ENCODE peak calls at places on chromosomes 1 and 21, in six cellular contexts. One of them, this sample, is unnamed.

GRCh38 chr1:110087812-110088738 is 17.6 kb upstream of the ALX3 start:
- DNase-seq in spleen: peak; percentile 66
- DNase-seq in hepatocyte: peak; percentile 76
- DNase-seq in tibial artery: no peak
- DNase-seq in HCT116: peak; percentile 31
- DNase-seq in mesendoderm: peak; percentile 71
- DNase-seq in this sample: no peak

GRCh38 chr1:55927934-55928333 is 651.4 kb downstream of the PLPP3 start:
- DNase-seq in hepatocyte: no peak
- DNase-seq in mesendoderm: no peak
- DNase-seq in tibial artery: no peak
- DNase-seq in spleen: no peak
- DNase-seq in HCT116: no peak
- DNase-seq in this sample: no peak

GRCh38 chr1:65717815-65718454 is 74.8 kb upstream of the PDE4B start:
- DNase-seq in mesendoderm: peak; percentile 73
- DNase-seq in tibial artery: no peak
- DNase-seq in hepatocyte: no peak
- DNase-seq in HCT116: peak; percentile 24
- DNase-seq in spleen: no peak
- DNase-seq in this sample: no peak

GRCh38 chr1:229114315-229114714 is 156.6 kb upstream of the RAB4A start:
- DNase-seq in hepatocyte: peak; percentile 52
- DNase-seq in tibial artery: no peak
- DNase-seq in HCT116: no peak
- DNase-seq in mesendoderm: no peak
- DNase-seq in spleen: no peak
- DNase-seq in this sample: no peak

GRCh38 chr1:163737261-163737660 is 415.5 kb downstream of the NUF2 start:
- DNase-seq in mesendoderm: peak; percentile 17
- DNase-seq in HCT116: no peak
- DNase-seq in spleen: no peak
- DNase-seq in tibial artery: no peak
- DNase-seq in hepatocyte: no peak
- DNase-seq in this sample: no peak

GRCh38 chr1:193285626-193286025 is 99.2 kb upstream of the B3GALT2 start:
- DNase-seq in hepatocyte: no peak
- DNase-seq in tibial artery: no peak
- DNase-seq in HCT116: no peak
- DNase-seq in spleen: no peak
- DNase-seq in mesendoderm: no peak
- DNase-seq in this sample: no peak

GRCh38 chr1:238832106-238832505 is 554.3 kb upstream of the CHRM3 start:
- DNase-seq in hepatocyte: no peak
- DNase-seq in spleen: no peak
- DNase-seq in tibial artery: no peak
- DNase-seq in mesendoderm: peak; percentile 40
- DNase-seq in HCT116: no peak
- DNase-seq in this sample: no peak

GRCh38 chr21:42010507-42011493 is 640 bp upstream of the ZBTB21 start:
- DNase-seq in mesendoderm: peak; percentile 46
- DNase-seq in hepatocyte: peak; percentile 58
- DNase-seq in tibial artery: no peak
- DNase-seq in spleen: peak; percentile 95
- DNase-seq in HCT116: no peak
- DNase-seq in this sample: peak; percentile 88

GRCh38 chr1:198935371-198935921 is 296.6 kb downstream of the PTPRC start:
- DNase-seq in HCT116: peak; percentile 98
- DNase-seq in hepatocyte: peak; percentile 96
- DNase-seq in tibial artery: no peak
- DNase-seq in spleen: peak; percentile 81
- DNase-seq in mesendoderm: peak; percentile 2
- DNase-seq in this sample: peak; percentile 79

GRCh38 chr1:46451948-46452930 is 37.4 kb upstream of the DMBX1 start:
- DNase-seq in mesendoderm: no peak
- DNase-seq in hepatocyte: no peak
- DNase-seq in spleen: no peak
- DNase-seq in tibial artery: no peak
- DNase-seq in HCT116: no peak
- DNase-seq in this sample: no peak

GRCh38 chr21:17089121-17089520 is 423.7 kb upstream of the CXADR start:
- DNase-seq in HCT116: no peak
- DNase-seq in tibial artery: no peak
- DNase-seq in mesendoderm: no peak
- DNase-seq in spleen: no peak
- DNase-seq in hepatocyte: peak; percentile 28
- DNase-seq in this sample: no peak

GRCh38 chr1:211344335-211344664 is 17.7 kb downstream of the TRAF5 start:
- DNase-seq in spleen: no peak
- DNase-seq in tibial artery: no peak
- DNase-seq in hepatocyte: peak; percentile 68
- DNase-seq in mesendoderm: no peak
- DNase-seq in HCT116: no peak
- DNase-seq in this sample: no peak

GRCh38 chr1:198601936-198602889 is 36.6 kb upstream of the PTPRC start:
- DNase-seq in spleen: no peak
- DNase-seq in tibial artery: no peak
- DNase-seq in hepatocyte: no peak
- DNase-seq in mesendoderm: no peak
- DNase-seq in HCT116: no peak
- DNase-seq in this sample: no peak

GRCh38 chr1:202589190-202589680 is 121.0 kb downstream of the SYT2 start:
- DNase-seq in HCT116: peak; percentile 92
- DNase-seq in tibial artery: peak; percentile 95
- DNase-seq in hepatocyte: peak; percentile 88
- DNase-seq in spleen: no peak
- DNase-seq in mesendoderm: peak; percentile 100
- DNase-seq in this sample: no peak

GRCh38 chr1:8987881-8988617 is 38.2 kb downstream of the SLC2A7 start:
- DNase-seq in HCT116: no peak
- DNase-seq in tibial artery: peak; percentile 72
- DNase-seq in mesendoderm: peak; percentile 57
- DNase-seq in hepatocyte: peak; percentile 54
- DNase-seq in spleen: peak; percentile 90
- DNase-seq in this sample: peak; percentile 74

GRCh38 chr1:27336756-27337155 is 5.1 kb upstream of the SYTL1 start:
- DNase-seq in tibial artery: no peak
- DNase-seq in hepatocyte: no peak
- DNase-seq in spleen: no peak
- DNase-seq in mesendoderm: no peak
- DNase-seq in HCT116: no peak
- DNase-seq in this sample: no peak

GRCh38 chr21:45010096-45010495 is 64.3 kb upstream of the ADARB1 start:
- DNase-seq in hepatocyte: no peak
- DNase-seq in spleen: peak; percentile 2
- DNase-seq in tibial artery: peak; percentile 27
- DNase-seq in HCT116: no peak
- DNase-seq in mesendoderm: peak; percentile 94
- DNase-seq in this sample: no peak

GRCh38 chr21:43884012-43884860 is 19.2 kb downstream of the AGPAT3 start:
- DNase-seq in hepatocyte: peak; percentile 91
- DNase-seq in spleen: peak; percentile 57
- DNase-seq in tibial artery: peak; percentile 45
- DNase-seq in HCT116: peak; percentile 83
- DNase-seq in mesendoderm: peak; percentile 93
- DNase-seq in this sample: peak; percentile 61

GRCh38 chr1:183554577-183554976 is 35.7 kb downstream of the NCF2 start:
- DNase-seq in hepatocyte: no peak
- DNase-seq in tibial artery: no peak
- DNase-seq in HCT116: no peak
- DNase-seq in spleen: peak; percentile 27
- DNase-seq in mesendoderm: no peak
- DNase-seq in this sample: no peak

GRCh38 chr1:54227836-54228435 is 28.0 kb downstream of the MRPL37 start:
- DNase-seq in HCT116: no peak
- DNase-seq in spleen: peak; percentile 59
- DNase-seq in tibial artery: no peak
- DNase-seq in mesendoderm: no peak
- DNase-seq in hepatocyte: no peak
- DNase-seq in this sample: no peak

GRCh38 chr1:56240400-56240799 is 339.0 kb downstream of the PLPP3 start:
- DNase-seq in spleen: no peak
- DNase-seq in mesendoderm: no peak
- DNase-seq in hepatocyte: no peak
- DNase-seq in HCT116: no peak
- DNase-seq in tibial artery: no peak
- DNase-seq in this sample: no peak

GRCh38 chr1:237736372-237737029 is 154.2 kb downstream of the ZP4 start:
- DNase-seq in spleen: no peak
- DNase-seq in tibial artery: no peak
- DNase-seq in HCT116: no peak
- DNase-seq in mesendoderm: peak; percentile 80
- DNase-seq in hepatocyte: peak; percentile 28
- DNase-seq in this sample: no peak

GRCh38 chr1:234355782-234356510 is 17.3 kb upstream of the COA6 start:
- DNase-seq in mesendoderm: no peak
- DNase-seq in spleen: no peak
- DNase-seq in tibial artery: no peak
- DNase-seq in HCT116: no peak
- DNase-seq in hepatocyte: no peak
- DNase-seq in this sample: no peak

GRCh38 chr1:170310931-170311330 is 165.2 kb downstream of the NTMT2 start:
- DNase-seq in hepatocyte: no peak
- DNase-seq in tibial artery: no peak
- DNase-seq in spleen: no peak
- DNase-seq in HCT116: no peak
- DNase-seq in mesendoderm: no peak
- DNase-seq in this sample: no peak

GRCh38 chr1:162882248-162882666 is 21.3 kb upstream of the CCDC190 start:
- DNase-seq in mesendoderm: no peak
- DNase-seq in spleen: no peak
- DNase-seq in HCT116: no peak
- DNase-seq in tibial artery: no peak
- DNase-seq in hepatocyte: no peak
- DNase-seq in this sample: no peak

GRCh38 chr1:35080171-35080854 is 1.1 kb downstream of the ZMYM1 start:
- DNase-seq in spleen: no peak
- DNase-seq in hepatocyte: no peak
- DNase-seq in mesendoderm: no peak
- DNase-seq in HCT116: no peak
- DNase-seq in tibial artery: no peak
- DNase-seq in this sample: no peak

GRCh38 chr1:35085421-35085820 is 6.2 kb downstream of the ZMYM1 start:
- DNase-seq in spleen: no peak
- DNase-seq in mesendoderm: no peak
- DNase-seq in HCT116: no peak
- DNase-seq in tibial artery: no peak
- DNase-seq in hepatocyte: no peak
- DNase-seq in this sample: no peak
- H3K27ac ChIP-seq in spleen: no peak overlapping the region
- H3K27ac ChIP-seq in mesendoderm: no peak overlapping the region
- H3K27ac ChIP-seq in HCT116: no peak overlapping the region
- H3K27ac ChIP-seq in tibial artery: no peak overlapping the region
- H3K27ac ChIP-seq in hepatocyte: no peak overlapping the region
- H3K27ac ChIP-seq in this sample: no peak overlapping the region

GRCh38 chr1:95352767-95353166 is 118.8 kb downstream of the RWDD3 start:
- DNase-seq in hepatocyte: peak; percentile 27
- DNase-seq in spleen: no peak
- DNase-seq in HCT116: no peak
- DNase-seq in tibial artery: no peak
- DNase-seq in mesendoderm: no peak
- DNase-seq in this sample: no peak
- H3K27me3 ChIP-seq in hepatocyte: no peaks in the 10 kb centered on the region
- H3K27me3 ChIP-seq in spleen: no peaks in the 10 kb centered on the region
- H3K27me3 ChIP-seq in HCT116: peaks cover 25% of the 10 kb centered on the region
- H3K27me3 ChIP-seq in tibial artery: no peaks in the 10 kb centered on the region
- H3K27me3 ChIP-seq in mesendoderm: no peaks in the 10 kb centered on the region
- H3K27me3 ChIP-seq in this sample: no peaks in the 10 kb centered on the region

DNA sequence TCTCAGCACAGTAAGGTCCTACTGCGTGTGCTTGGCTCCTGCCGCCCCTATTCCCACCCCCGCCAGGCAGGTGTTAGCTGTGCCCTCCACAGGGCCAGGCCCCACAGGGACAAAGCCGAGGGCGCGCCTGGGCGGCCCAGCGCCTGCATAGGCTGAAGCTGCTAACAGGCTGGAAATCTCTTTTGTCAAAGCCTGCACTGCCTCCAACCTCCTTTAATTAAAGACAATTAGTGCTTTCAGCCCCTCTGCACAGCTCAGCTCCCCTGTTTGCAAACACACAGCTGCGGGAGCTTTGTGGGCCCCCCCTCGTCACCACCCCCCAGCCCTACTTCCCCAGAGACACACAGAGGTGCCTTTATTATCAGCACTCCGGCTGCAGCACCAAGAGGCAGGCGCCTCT is 95.9 kb downstream of the EPHB2 start:
- DNase-seq in spleen: no peak
- DNase-seq in HCT116: no peak
- DNase-seq in mesendoderm: no peak
- DNase-seq in tibial artery: no peak
- DNase-seq in hepatocyte: no peak
- DNase-seq in this sample: no peak
- H3K4me3 ChIP-seq in spleen: no peak overlapping the region
- H3K4me3 ChIP-seq in HCT116: no peak overlapping the region
- H3K4me3 ChIP-seq in mesendoderm: no peak overlapping the region
- H3K4me3 ChIP-seq in tibial artery: no peak overlapping the region
- H3K4me3 ChIP-seq in hepatocyte: no peak overlapping the region
- H3K4me3 ChIP-seq in this sample: no peak overlapping the region

GRCh38 chr1:220224033-220224432 is 48.2 kb downstream of the RAB3GAP2 start:
- DNase-seq in hepatocyte: no peak
- DNase-seq in HCT116: no peak
- DNase-seq in tibial artery: no peak
- DNase-seq in spleen: no peak
- DNase-seq in mesendoderm: no peak
- DNase-seq in this sample: no peak

GRCh38 chr1:220225957-220226356 is 46.3 kb downstream of the RAB3GAP2 start:
- DNase-seq in mesendoderm: no peak
- DNase-seq in hepatocyte: no peak
- DNase-seq in HCT116: no peak
- DNase-seq in tibial artery: no peak
- DNase-seq in spleen: no peak
- DNase-seq in this sample: no peak

GRCh38 chr1:220226752-220227151 is 45.5 kb downstream of the RAB3GAP2 start:
- DNase-seq in hepatocyte: no peak
- DNase-seq in HCT116: no peak
- DNase-seq in spleen: no peak
- DNase-seq in tibial artery: no peak
- DNase-seq in mesendoderm: no peak
- DNase-seq in this sample: no peak

GRCh38 chr1:220222939-220223338 is 49.3 kb downstream of the RAB3GAP2 start:
- DNase-seq in tibial artery: no peak
- DNase-seq in hepatocyte: no peak
- DNase-seq in HCT116: no peak
- DNase-seq in spleen: no peak
- DNase-seq in mesendoderm: no peak
- DNase-seq in this sample: no peak

DNA sequence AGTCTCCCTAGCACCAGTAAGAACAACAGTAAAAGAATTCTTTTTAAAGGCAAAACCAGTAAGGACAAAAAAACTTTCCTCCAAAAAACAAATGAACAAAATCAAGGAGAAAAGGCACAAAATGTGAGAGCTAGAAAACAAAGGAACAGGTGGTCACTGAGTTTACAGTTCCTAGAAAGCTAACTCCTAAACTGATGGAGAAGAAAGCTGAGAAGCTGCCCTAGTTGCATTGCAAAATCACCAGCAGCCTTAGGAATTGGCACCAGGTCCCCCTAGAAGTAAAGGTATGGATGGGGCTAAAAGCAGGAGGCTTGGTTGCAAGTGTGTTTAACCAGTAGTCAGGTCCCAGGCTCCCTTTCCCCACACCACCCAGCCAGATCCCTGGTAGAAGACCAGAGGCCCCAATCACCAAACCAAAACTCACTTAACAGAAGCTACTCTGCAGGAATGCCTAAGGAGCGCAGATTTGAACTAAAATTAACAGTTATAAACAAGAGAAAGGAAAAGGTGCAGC is 47.6 kb downstream of the RAB3GAP2 start:
- DNase-seq in tibial artery: no peak
- DNase-seq in mesendoderm: no peak
- DNase-seq in hepatocyte: no peak
- DNase-seq in spleen: no peak
- DNase-seq in HCT116: no peak
- DNase-seq in this sample: no peak
- H3K27ac ChIP-seq in tibial artery: no peak overlapping the region
- H3K27ac ChIP-seq in mesendoderm: no peak overlapping the region
- H3K27ac ChIP-seq in hepatocyte: no peak overlapping the region
- H3K27ac ChIP-seq in spleen: no peak overlapping the region
- H3K27ac ChIP-seq in HCT116: no peak overlapping the region
- H3K27ac ChIP-seq in this sample: no peak overlapping the region

This sample was measured in upper lobe of right lung.